ENCODE peak calls at places on chromosomes 7 and 10, in five cellular contexts. X is lower lobe of right lung, E is GM13977, Z is HFF-Myc, K is left ventricle myocardium inferior. M is an unnamed sample.

GRCh38 chr10:120980316-120980975 is 129.3 kb downstream of the WDR11 start:
- DNase-seq in X (peak), E (no peak), Z (no peak), K (no peak), M (no peak)

GRCh38 chr10:119620241-119620753 is 23.5 kb upstream of the TIAL1 start:
- DNase-seq in X (no peak), E (no peak), Z (no peak), K (no peak), M (no peak)

GRCh38 chr10:60578217-60578616 is 188.5 kb upstream of the ANK3 start:
- DNase-seq in X (no peak), E (no peak), Z (no peak), K (no peak), M (no peak)

GRCh38 chr10:119030421-119031250 is 1.1 kb downstream of the NANOS1 start:
- DNase-seq in X (peak), E (peak), Z (no peak), K (peak), M (peak)

GRCh38 chr10:86960863-86961434 is 2.5 kb downstream of the SNCG start:
- DNase-seq in X (peak), E (no peak), Z (no peak), K (no peak), M (no peak)

GRCh38 chr10:119703903-119704508 is 21.8 kb upstream of the INPP5F start:
- DNase-seq in X (no peak), E (no peak), Z (no peak), K (no peak), M (peak)

GRCh38 chr7:90698616-90699015 is 102.5 kb downstream of the CDK14 start:
- DNase-seq in X (no peak), E (no peak), Z (no peak), K (no peak), M (no peak)

GRCh38 chr7:157826566-157826965 is 489.8 kb downstream of the DNAJB6 start:
- DNase-seq in X (no peak), E (no peak), Z (no peak), K (no peak), M (no peak)

GRCh38 chr7:2033586-2034135 is 199.1 kb downstream of the MAD1L1 start:
- DNase-seq in X (peak), E (no peak), Z (no peak), K (peak), M (no peak)

GRCh38 chr10:113802997-113803396 is 50.9 kb downstream of the DCLRE1A start:
- DNase-seq in X (no peak), E (no peak), Z (no peak), K (no peak), M (no peak)

GRCh38 chr10:61904711-61905445 is 3.4 kb downstream of the ARID5B start:
- DNase-seq in X (no peak), E (peak), Z (peak), K (no peak), M (peak)

GRCh38 chr10:103474077-103474476 is 5.0 kb downstream of the CALHM3 start:
- DNase-seq in X (no peak), E (no peak), Z (no peak), K (no peak), M (no peak)

GRCh38 chr7:55074008-55074499 is 55.2 kb downstream of the EGFR start:
- DNase-seq in X (peak), E (peak), Z (peak), K (peak), M (peak)

GRCh38 chr7:105877736-105878135 is 1.3 kb upstream of the ATXN7L1 start:
- DNase-seq in X (no peak), E (no peak), Z (no peak), K (no peak), M (no peak)

GRCh38 chr7:3112499-3113134 is 69.0 kb upstream of the CARD11 start:
- DNase-seq in X (no peak), E (no peak), Z (no peak), K (no peak), M (no peak)

GRCh38 chr7:37341033-37341630 is 107.5 kb downstream of the ELMO1 start:
- DNase-seq in X (no peak), E (peak), Z (no peak), K (no peak), M (peak)

GRCh38 chr10:49366460-49366859 is 29.4 kb downstream of the DRGX start:
- DNase-seq in X (no peak), E (no peak), Z (no peak), K (no peak), M (no peak)

GRCh38 chr7:40760293-40760964 is 625.6 kb downstream of the SUGCT start:
- DNase-seq in X (no peak), E (no peak), Z (no peak), K (no peak), M (no peak)

GRCh38 chr7:40758590-40758989 is 623.8 kb downstream of the SUGCT start:
- DNase-seq in X (no peak), E (no peak), Z (no peak), K (no peak), M (no peak)

GRCh38 chr7:40763319-40764287 is 628.8 kb downstream of the SUGCT start:
- DNase-seq in X (no peak), E (no peak), Z (peak), K (no peak), M (no peak)

GRCh38 chr7:40760997-40761396 is 626.2 kb downstream of the SUGCT start:
- DNase-seq in X (no peak), E (no peak), Z (no peak), K (no peak), M (no peak)

GRCh38 chr7:40761757-40762342 is 627.0 kb downstream of the SUGCT start:
- DNase-seq in X (no peak), E (no peak), Z (no peak), K (no peak), M (no peak)
- TF ChIP-seq CTCF in X (no peak), E (no peak), Z (no peak), K (no peak), M (no peak)

GRCh38 chr10:98001736-98002135 is 28.7 kb downstream of the CRTAC1 start:
- DNase-seq in X (no peak), E (no peak), Z (no peak), K (no peak), M (no peak)

GRCh38 chr10:98000346-98000745 is 30.1 kb downstream of the CRTAC1 start:
- DNase-seq in X (no peak), E (no peak), Z (no peak), K (no peak), M (no peak)

GRCh38 chr10:97999909-98000248 is 30.5 kb downstream of the CRTAC1 start:
- DNase-seq in X (no peak), E (no peak), Z (no peak), K (no peak), M (no peak)

DNA sequence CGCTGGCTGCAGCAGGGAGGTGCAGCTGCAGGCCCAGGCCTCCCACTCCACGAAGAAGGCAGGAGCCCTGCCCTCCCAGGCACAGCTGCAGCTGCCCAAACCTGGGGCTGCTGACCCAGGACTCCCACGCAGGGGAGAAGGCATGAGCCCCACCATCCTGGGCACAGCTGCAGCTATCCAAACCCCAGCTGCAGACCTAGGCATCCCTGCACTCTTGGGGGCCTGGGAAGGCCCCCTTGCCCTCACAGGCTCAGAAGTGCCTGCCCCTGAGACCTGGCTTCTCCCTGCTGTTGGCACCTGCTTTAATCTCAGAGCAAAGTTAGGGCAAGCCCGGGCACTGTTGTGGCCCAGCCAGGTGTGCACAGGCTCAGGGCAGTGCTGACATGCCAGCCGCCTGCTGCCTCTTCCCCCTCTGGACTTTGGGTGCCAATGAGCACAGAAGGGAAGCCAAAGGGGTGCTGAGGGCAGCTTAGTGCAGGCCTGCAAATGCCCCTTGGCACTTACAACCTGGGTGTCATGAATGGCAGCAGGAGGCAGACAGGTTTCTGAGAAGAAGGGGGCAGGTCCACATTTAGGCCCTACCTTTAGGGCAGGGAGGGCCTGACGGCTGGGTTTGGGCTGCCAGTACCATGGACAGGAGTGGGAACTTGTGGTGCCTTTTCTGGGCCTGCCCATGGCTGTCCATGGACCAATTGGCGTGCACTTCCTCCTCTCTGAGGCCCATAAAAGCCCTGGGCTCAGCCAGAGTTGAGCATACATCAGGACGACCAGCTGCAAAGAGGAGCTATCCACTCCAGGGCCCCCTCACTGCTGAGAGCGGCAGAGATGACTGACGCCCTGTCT is 31.1 kb downstream of the CRTAC1 start:
- DNase-seq in X (no peak), E (no peak), Z (no peak), K (no peak), M (no peak)
- TF ChIP-seq CTCF in X (no peak), E (no peak), Z (no peak), K (no peak), M (no peak)

GRCh38 chr10:101902032-101902799 is 58.6 kb upstream of the KCNIP2 start:
- DNase-seq in X (no peak), E (peak), Z (no peak), K (no peak), M (peak)

GRCh38 chr10:101903827-101904520 is 60.4 kb upstream of the KCNIP2 start:
- DNase-seq in X (no peak), E (peak), Z (no peak), K (no peak), M (peak)

GRCh38 chr10:101897633-101898032 is 54.0 kb upstream of the KCNIP2 start:
- DNase-seq in X (no peak), E (no peak), Z (no peak), K (peak), M (no peak)

GRCh38 chr10:101905241-101905640 is 61.6 kb upstream of the KCNIP2 start:
- DNase-seq in X (no peak), E (no peak), Z (no peak), K (no peak), M (no peak)

DNA sequence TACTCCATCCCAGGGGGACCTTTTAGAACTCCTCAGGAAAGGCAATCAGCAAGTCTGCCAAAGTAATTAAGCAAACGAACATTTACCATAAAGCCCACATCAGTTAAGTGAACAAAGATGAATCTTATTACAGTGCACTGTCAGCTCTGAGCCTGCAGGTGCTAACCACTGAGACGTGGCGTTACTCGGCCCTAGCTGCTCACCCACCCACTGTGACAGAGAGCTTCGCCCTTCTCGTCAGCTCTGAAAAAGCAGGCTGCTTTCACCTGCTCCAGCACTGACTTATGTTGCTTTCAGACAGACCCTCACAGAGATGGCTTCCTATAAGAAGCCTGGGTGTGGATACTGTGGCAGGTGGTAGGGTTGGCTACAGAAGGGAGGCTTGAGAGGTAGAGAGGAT is 57.7 kb upstream of the KCNIP2 start:
- DNase-seq in X (no peak), E (peak), Z (no peak), K (no peak), M (peak)
- TF ChIP-seq CTCF in X (no peak), E (peak), Z (no peak), K (no peak), M (no peak)

GRCh38 chr7:100600222-100601038 is 1.7 kb upstream of the PCOLCE start:
- DNase-seq in X (no peak), E (no peak), Z (no peak), K (no peak), M (no peak)
- TF ChIP-seq CTCF in X (no peak), E (peak), Z (no peak), K (no peak), M (peak)

GRCh38 chr7:40200791-40201190 is 66.0 kb downstream of the SUGCT start:
- DNase-seq in X (no peak), E (no peak), Z (no peak), K (no peak), M (no peak)

GRCh38 chr7:40202851-40203250 is 68.0 kb downstream of the SUGCT start:
- DNase-seq in X (no peak), E (no peak), Z (no peak), K (no peak), M (no peak)

GRCh38 chr7:40197527-40197926 is 62.7 kb downstream of the SUGCT start:
- DNase-seq in X (no peak), E (no peak), Z (no peak), K (no peak), M (no peak)

GRCh38 chr7:40194743-40195142 is 59.9 kb downstream of the SUGCT start:
- DNase-seq in X (no peak), E (no peak), Z (peak), K (no peak), M (no peak)

DNA sequence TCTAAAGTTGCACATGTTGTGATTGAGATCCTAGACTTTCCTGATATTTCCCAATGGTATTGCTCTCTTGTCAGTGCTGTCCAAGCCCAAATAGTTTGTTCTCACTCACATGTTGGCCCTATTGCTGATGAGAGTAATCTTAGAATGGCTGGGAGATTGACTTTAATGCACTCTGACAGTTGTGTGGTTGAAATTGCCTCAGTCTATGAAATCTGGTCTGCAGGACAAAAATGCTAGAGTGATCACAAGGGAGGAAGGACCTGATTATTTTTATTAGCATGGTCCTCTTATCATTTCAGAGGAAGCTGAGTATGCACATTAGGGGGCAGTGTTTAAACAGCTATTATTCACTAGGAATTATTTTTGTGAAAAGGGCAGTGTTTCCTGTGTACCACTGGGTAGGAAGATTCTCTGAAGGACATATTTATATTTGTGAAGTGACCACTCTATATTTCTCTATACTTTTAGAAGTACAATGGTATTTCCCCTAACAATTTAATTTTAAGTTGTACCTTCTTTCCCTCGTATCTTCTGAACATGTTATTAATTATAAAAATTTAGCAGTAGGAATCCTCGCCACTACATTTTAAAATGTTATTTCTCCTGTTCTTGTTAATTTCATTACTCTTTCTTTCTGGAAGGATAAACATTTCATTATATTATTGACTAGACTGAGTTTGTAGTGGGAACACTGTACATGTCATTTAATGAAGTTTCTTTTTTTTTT is 64.4 kb downstream of the SUGCT start:
- DNase-seq in X (no peak), E (no peak), Z (no peak), K (no peak), M (peak)
- TF ChIP-seq CTCF in X (no peak), E (peak), Z (peak), K (peak), M (no peak)

GRCh38 chr10:132564249-132564605 is 26.6 kb downstream of the INPP5A start:
- DNase-seq in X (no peak), E (no peak), Z (no peak), K (no peak), M (no peak)

GRCh38 chr10:132566892-132567291 is 29.3 kb downstream of the INPP5A start:
- DNase-seq in X (no peak), E (no peak), Z (no peak), K (no peak), M (no peak)

GRCh38 chr10:132564690-132565089 is 27.1 kb downstream of the INPP5A start:
- DNase-seq in X (no peak), E (no peak), Z (no peak), K (no peak), M (no peak)

GRCh38 chr10:132563485-132564248 is 26.1 kb downstream of the INPP5A start:
- DNase-seq in X (no peak), E (peak), Z (no peak), K (no peak), M (peak)

GRCh38 chr10:132565516-132566209 is 28.1 kb downstream of the INPP5A start:
- DNase-seq in X (no peak), E (no peak), Z (no peak), K (no peak), M (no peak)
- TF ChIP-seq CTCF in X (no peak), E (no peak), Z (no peak), K (no peak), M (no peak)

GRCh38 chr7:74332373-74333176 is 43.4 kb downstream of the CLIP2 start:
- DNase-seq in X (no peak), E (no peak), Z (no peak), K (no peak), M (no peak)
- TF ChIP-seq CTCF in X (no peak), E (no peak), Z (no peak), K (no peak), M (no peak)

GRCh38 chr10:6920072-6921019 is 340.3 kb upstream of the PRKCQ start:
- DNase-seq in X (peak), E (peak), Z (no peak), K (peak), M (peak)

GRCh38 chr10:6919077-6919476 is 339.0 kb upstream of the PRKCQ start:
- DNase-seq in X (no peak), E (no peak), Z (no peak), K (no peak), M (no peak)

GRCh38 chr10:6916601-6917000 is 336.5 kb upstream of the PRKCQ start:
- DNase-seq in X (no peak), E (no peak), Z (no peak), K (no peak), M (peak)

GRCh38 chr10:6917125-6917524 is 337.0 kb upstream of the PRKCQ start:
- DNase-seq in X (no peak), E (no peak), Z (no peak), K (no peak), M (no peak)

GRCh38 chr10:6918305-6918704 is 338.2 kb upstream of the PRKCQ start:
- DNase-seq in X (peak), E (no peak), Z (no peak), K (no peak), M (peak)
- TF ChIP-seq CTCF in X (peak), E (peak), Z (peak), K (peak), M (peak)

GRCh38 chr7:30751696-30752273 is at the start of gene INMT:
- DNase-seq in X (no peak), E (no peak), Z (no peak), K (peak), M (no peak)
- TF ChIP-seq CTCF in X (no peak), E (no peak), Z (no peak), K (no peak), M (no peak)

GRCh38 chr10:125141860-125142484 is 18.4 kb downstream of the CTBP2 start:
- DNase-seq in X (no peak), E (no peak), Z (no peak), K (no peak), M (no peak)
- TF ChIP-seq CTCF in X (no peak), E (no peak), Z (no peak), K (no peak), M (no peak)